ENCODE peak calls at places on chromosomes 3 and 15, in seven cellular contexts. H, T, Y, F, B, J and K are unnamed samples.

GRCh38 chr3:182258538-182259177 is 534.6 kb upstream of the ATP11B start:
- DNase-seq in T (no peak), B (no peak), F (peak), J (peak), H (no peak), Y (peak), K (peak)

GRCh38 chr15:44443515-44443914 is 16.1 kb downstream of the CTDSPL2 start:
- DNase-seq in F (no peak), J (no peak), T (no peak), Y (no peak), B (no peak), H (no peak), K (no peak)

GRCh38 chr3:174414902-174415301 is 444.2 kb upstream of the NAALADL2 start:
- DNase-seq in F (no peak), J (no peak), Y (no peak), B (no peak), T (no peak), H (no peak), K (no peak)

GRCh38 chr15:50307799-50308198 is 42.3 kb upstream of the HDC start:
- DNase-seq in B (no peak), H (no peak), T (no peak), Y (no peak), J (no peak), F (no peak), K (no peak)

GRCh38 chr3:30518201-30518864 is 88.1 kb upstream of the TGFBR2 start:
- DNase-seq in J (no peak), F (no peak), T (no peak), B (no peak), Y (no peak), H (peak), K (peak)

GRCh38 chr15:23518104-23518503 is 47.4 kb upstream of the MKRN3 start:
- DNase-seq in T (no peak), J (no peak), Y (no peak), B (no peak), H (no peak), F (no peak), K (no peak)

GRCh38 chr3:186806173-186807055 is at the start of gene RFC4:
- DNase-seq in B (no peak), J (peak), T (peak), H (peak), Y (peak), F (peak), K (no peak)

GRCh38 chr3:114035146-114035545 is 21.2 kb downstream of the CCDC191 start:
- DNase-seq in B (no peak), H (no peak), J (no peak), F (no peak), T (no peak), Y (no peak), K (no peak)

GRCh38 chr3:145737952-145738351 is 423.0 kb downstream of the PLOD2 start:
- DNase-seq in J (no peak), B (no peak), H (no peak), Y (no peak), F (no peak), T (no peak), K (no peak)

GRCh38 chr3:32118215-32118614 is 11.8 kb downstream of the GPD1L start:
- DNase-seq in F (no peak), H (no peak), B (no peak), T (no peak), Y (no peak), J (no peak), K (no peak)

GRCh38 chr3:187989458-187990153 is 164.4 kb upstream of the LPP start:
- DNase-seq in J (no peak), F (peak), Y (no peak), T (no peak), B (no peak), H (no peak), K (no peak)

GRCh38 chr3:133038089-133038730 is at the start of gene TMEM108:
- DNase-seq in F (peak), T (peak), B (no peak), J (peak), Y (peak), H (peak), K (peak)

GRCh38 chr15:90165659-90166489 is 35.3 kb upstream of the SEMA4B start:
- DNase-seq in Y (no peak), H (no peak), F (peak), B (peak), T (peak), J (peak), K (peak)

GRCh38 chr3:64063207-64063981 is 40.1 kb upstream of the PSMD6 start:
- DNase-seq in J (no peak), H (no peak), Y (no peak), T (no peak), F (no peak), B (no peak), K (no peak)